ENCODE peak calls at places on chromosomes 11 and 22, in six cellular contexts. K is heart right ventricle; X is sigmoid colon; B is cardiac muscle cell; H is CD4-positive, CD25-positive, alpha-beta regulatory T cell; R is RWPE2. V is an unnamed sample.
A peak's percentile ranks its signal among the peaks of the same experiment; 100 is the strongest.

GRCh38 chr22:31344369-31345330 is 1.5 kb downstream of the PATZ1 start:
- DNase-seq in H (peak; percentile 14), B (peak; percentile 59), R (no peak), K (peak; percentile 31), X (peak; percentile 82), V (no peak)

GRCh38 chr22:41892721-41893120 is 22.2 kb downstream of the SHISA8 start:
- DNase-seq in K (no peak), B (no peak), H (no peak), R (no peak), X (no peak), V (no peak)

GRCh38 chr11:107859459-107860239 is 1.1 kb upstream of the SLC35F2 start:
- DNase-seq in R (peak; percentile 59), H (peak; percentile 15), X (peak; percentile 74), K (peak; percentile 43), B (peak; percentile 18), V (no peak)

GRCh38 chr11:25441432-25441831 is 890.5 kb upstream of the ANO3 start:
- DNase-seq in K (no peak), R (no peak), B (peak; percentile 21), X (no peak), H (no peak), V (no peak)

GRCh38 chr11:63945482-63946163 is 6.8 kb downstream of the NAA40 start:
- DNase-seq in B (peak; percentile 83), K (peak; percentile 46), H (peak; percentile 36), X (peak; percentile 90), R (no peak), V (peak; percentile 74)

GRCh38 chr11:92449780-92450179 is 225.2 kb downstream of the FAT3 start:
- DNase-seq in K (no peak), H (no peak), R (no peak), B (no peak), X (no peak), V (no peak)

GRCh38 chr11:35802221-35802620 is 139.6 kb downstream of the TRIM44 start:
- DNase-seq in B (no peak), X (no peak), R (no peak), K (no peak), H (no peak), V (no peak)

GRCh38 chr11:61293869-61294716 is 1.0 kb downstream of the VWCE start:
- DNase-seq in H (no peak), R (no peak), K (peak; percentile 42), X (peak; percentile 85), B (peak; percentile 64), V (no peak)

GRCh38 chr11:119130662-119131061 is 9.3 kb downstream of the HINFP start:
- DNase-seq in B (peak; percentile 81), R (no peak), X (no peak), H (no peak), K (no peak), V (no peak)

GRCh38 chr11:1671658-1672057 is 25.3 kb upstream of the KRTAP5-6 start:
- DNase-seq in H (no peak), R (no peak), K (no peak), X (peak; percentile 9), B (no peak), V (no peak)
- H3K4me1 ChIP-seq in H (no peaks in the 10 kb centered on the region), R (no peaks in the 10 kb centered on the region), K (no peaks in the 10 kb centered on the region), X (no peaks in the 10 kb centered on the region), B (peaks cover 14% of the 10 kb centered on the region), V (no peaks in the 10 kb centered on the region)

DNA sequence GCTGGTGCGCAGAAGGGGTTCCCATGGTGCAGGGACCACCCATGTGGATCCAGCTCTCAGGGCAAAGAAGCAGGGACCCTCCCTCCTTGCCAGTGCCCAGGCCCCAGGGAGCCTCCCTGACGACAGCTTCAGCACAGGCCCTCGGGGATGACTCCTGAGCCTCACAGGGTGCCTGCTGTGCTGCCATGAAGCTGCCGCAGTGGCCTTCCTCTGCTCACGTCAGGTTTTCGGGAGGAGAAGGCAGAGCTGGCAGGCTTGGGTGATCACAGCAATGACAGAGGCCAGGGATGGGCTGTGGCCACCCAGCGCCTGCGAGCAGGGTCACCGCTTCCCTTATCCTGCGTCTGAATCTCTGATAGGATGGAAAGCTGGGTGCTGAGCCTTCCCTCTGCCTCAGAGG is 276.2 kb downstream of the BRD1 start:
- DNase-seq in R (no peak), K (no peak), B (no peak), X (no peak), H (no peak), V (no peak)
- H3K9me3 ChIP-seq in R (no peaks in the 10 kb centered on the region), K (no peaks in the 10 kb centered on the region), B (no peaks in the 10 kb centered on the region), X (peaks cover 6% of the 10 kb centered on the region), H (no peaks in the 10 kb centered on the region), V (no peaks in the 10 kb centered on the region)

DNA sequence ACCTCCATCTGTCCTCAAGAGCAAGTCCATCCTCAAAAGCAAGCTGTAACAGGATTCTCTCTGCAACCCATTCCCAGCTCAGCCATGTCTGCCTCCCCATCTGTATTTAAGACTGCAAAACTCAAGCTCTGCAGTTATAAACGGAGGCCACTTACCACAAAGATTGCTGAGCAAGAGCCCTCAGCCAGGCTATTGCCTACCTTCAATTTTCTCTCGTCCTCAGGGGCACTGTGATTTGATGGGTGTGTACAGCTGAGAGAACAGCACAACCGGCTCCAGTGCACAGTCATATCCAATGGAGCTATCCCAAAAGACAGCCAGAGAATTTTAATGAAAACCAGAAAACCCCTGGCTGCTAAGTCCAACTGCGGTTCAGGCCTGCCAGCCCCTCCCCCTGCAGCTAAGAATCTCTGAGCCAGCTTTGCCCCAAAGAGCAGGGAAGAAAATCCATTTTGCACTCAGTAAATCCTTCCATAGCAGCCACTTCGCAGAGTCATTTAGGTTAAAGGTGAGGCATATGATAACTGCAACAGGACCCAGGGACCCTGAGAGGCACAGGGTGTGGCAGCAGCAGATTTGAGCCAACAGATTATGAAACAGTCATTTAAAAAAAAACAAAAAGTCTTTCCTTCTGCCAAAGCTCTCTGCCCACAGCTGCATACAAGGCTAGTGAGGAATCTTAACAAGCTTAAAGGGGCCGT is 37.6 kb downstream of the RAB30 start:
- DNase-seq in B (peak; percentile 78), X (peak; percentile 71), R (no peak), H (no peak), K (peak; percentile 24), V (peak; percentile 83)
- H3K27ac ChIP-seq in B (peak overlapping the region; percentile 73), X (peak overlapping the region; percentile 84), R (peak overlapping the region; percentile 53), H (no peak overlapping the region), K (peak overlapping the region; percentile 85), V (peak overlapping the region; percentile 68)

GRCh38 chr11:128756469-128756868 is 62.6 kb downstream of the FLI1 start:
- DNase-seq in X (no peak), K (no peak), R (no peak), B (no peak), H (no peak), V (no peak)
- H3K4me1 ChIP-seq in X (no peaks in the 10 kb centered on the region), K (peaks cover 16% of the 10 kb centered on the region), R (no peaks in the 10 kb centered on the region), B (no peaks in the 10 kb centered on the region), H (peaks cover 44% of the 10 kb centered on the region), V (no peaks in the 10 kb centered on the region)

DNA sequence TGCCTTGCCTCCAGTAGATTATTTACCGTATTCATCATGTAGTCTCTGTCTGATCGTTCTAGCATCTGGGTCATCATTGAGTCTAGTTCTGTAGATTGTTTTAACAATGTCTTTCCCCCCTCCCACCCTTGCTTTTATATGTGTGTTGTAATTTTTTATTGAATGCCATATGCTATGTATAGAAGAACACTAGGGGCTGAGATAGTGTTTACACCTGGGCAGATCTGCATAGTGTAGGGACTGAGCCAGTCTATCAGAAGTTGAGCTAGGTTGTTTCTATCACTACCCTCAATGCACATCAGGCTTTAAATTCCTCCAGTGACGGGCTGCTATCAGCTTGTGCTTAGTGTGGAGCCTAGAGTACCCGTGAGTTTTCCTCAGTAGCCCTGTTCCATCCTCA is 61.6 kb downstream of the KREMEN1 start:
- DNase-seq in R (no peak), K (no peak), X (no peak), H (no peak), B (no peak), V (no peak)
- H3K9me3 ChIP-seq in R (no peaks in the 10 kb centered on the region), K (no peaks in the 10 kb centered on the region), X (no peaks in the 10 kb centered on the region), H (no peaks in the 10 kb centered on the region), B (no peaks in the 10 kb centered on the region), V (no peaks in the 10 kb centered on the region)

GRCh38 chr11:17073370-17074027 is 4.0 kb downstream of the RPS13 start:
- DNase-seq in X (no peak), K (no peak), H (no peak), R (no peak), B (no peak), V (no peak)

GRCh38 chr11:17076517-17077239 is 789 bp downstream of the RPS13 start:
- DNase-seq in B (peak; percentile 20), R (no peak), H (no peak), K (no peak), X (no peak), V (no peak)

GRCh38 chr11:17075506-17075905 is 2.0 kb downstream of the RPS13 start:
- DNase-seq in B (no peak), X (no peak), H (no peak), R (no peak), K (no peak), V (no peak)

GRCh38 chr11:17077240-17077519 is 287 bp downstream of the RPS13 start:
- DNase-seq in B (no peak), X (no peak), H (no peak), R (no peak), K (no peak), V (no peak)

DNA sequence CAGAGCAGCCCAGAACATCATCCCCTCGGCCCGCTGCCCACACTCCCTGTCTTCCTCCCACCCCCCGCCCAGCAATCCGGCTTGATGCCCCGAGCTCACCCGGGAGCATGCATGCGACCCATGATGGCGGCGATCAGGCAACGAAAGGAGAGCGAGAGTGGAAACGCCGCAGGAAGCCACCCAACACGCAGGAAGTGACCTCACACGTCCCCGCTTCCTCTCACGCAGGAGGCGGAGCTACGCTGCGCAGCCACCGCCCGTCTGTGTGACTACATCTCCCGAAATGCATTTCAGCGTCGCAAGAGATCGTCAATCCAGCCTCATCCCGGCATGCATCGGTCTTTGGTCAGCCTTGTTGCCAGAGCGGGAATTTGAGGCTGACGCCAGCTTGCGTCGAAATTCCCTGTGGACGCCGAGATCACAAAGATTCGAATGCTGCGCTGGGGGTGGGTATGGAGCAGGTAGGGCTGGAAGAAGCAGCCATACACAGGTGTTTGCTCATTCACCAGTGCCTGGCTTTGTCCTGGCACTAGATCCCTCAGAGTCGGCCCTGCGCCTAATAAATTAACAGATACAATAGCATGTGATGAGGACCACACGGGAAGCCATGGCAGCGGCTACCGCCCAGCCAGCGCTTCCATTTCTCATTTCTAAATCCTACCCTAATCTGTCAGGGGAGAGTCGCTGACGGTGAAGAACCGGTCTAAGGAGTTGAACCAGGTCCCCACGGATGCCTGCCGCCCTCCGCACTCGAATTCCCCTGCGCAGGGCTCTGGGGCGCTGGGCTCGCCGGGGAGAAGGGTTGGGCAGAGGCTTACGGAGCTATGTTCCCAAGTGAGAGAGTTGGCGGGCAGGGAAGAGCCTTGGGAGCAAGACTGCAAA is at the start of gene RPS13:
- DNase-seq in R (peak; percentile 97), H (peak; percentile 92), B (peak; percentile 99), K (peak; percentile 94), X (peak; percentile 99), V (peak; percentile 98)
- H3K27ac ChIP-seq in R (peak within 1 kb of the TSS; percentile 63), H (peak within 1 kb of the TSS; percentile 86), B (peak within 1 kb of the TSS; percentile 92), K (peak within 1 kb of the TSS; percentile 94), X (peak within 1 kb of the TSS; percentile 95), V (peak within 1 kb of the TSS; percentile 88)

GRCh38 chr11:90845799-90846198 is 623.0 kb upstream of the CHORDC1 start:
- DNase-seq in R (no peak), X (no peak), K (no peak), B (no peak), H (no peak), V (no peak)

GRCh38 chr11:90845126-90845525 is 622.3 kb upstream of the CHORDC1 start:
- DNase-seq in H (no peak), K (no peak), R (no peak), B (no peak), X (no peak), V (no peak)

GRCh38 chr11:90849278-90849677 is 626.4 kb upstream of the CHORDC1 start:
- DNase-seq in X (no peak), K (no peak), B (no peak), R (no peak), H (no peak), V (no peak)

GRCh38 chr11:90847268-90847886 is 624.5 kb upstream of the CHORDC1 start:
- DNase-seq in H (no peak), X (no peak), K (no peak), B (no peak), R (no peak), V (no peak)

GRCh38 chr11:90846628-90847027 is 623.8 kb upstream of the CHORDC1 start:
- DNase-seq in B (no peak), R (no peak), K (no peak), H (no peak), X (no peak), V (no peak)
- H3K4me1 ChIP-seq in B (no peaks in the 10 kb centered on the region), R (peaks cover 6% of the 10 kb centered on the region), K (no peaks in the 10 kb centered on the region), H (no peaks in the 10 kb centered on the region), X (no peaks in the 10 kb centered on the region), V (no peaks in the 10 kb centered on the region)